ENCODE peak calls at places on chromosomes 6 and 20, in five cellular contexts. R is ovary, C is adrenal gland, Y is A549, S is erythroblast. U is an unnamed sample.

GRCh38 chr20:17619351-17620093 is 49.6 kb downstream of the DSTN start:
- DNase-seq in R (peak), C (peak), Y (no peak), S (no peak), U (no peak)

GRCh38 chr20:24968278-24968677 is 19.2 kb downstream of the CST7 start:
- DNase-seq in R (no peak), C (no peak), Y (no peak), S (no peak), U (no peak)

GRCh38 chr6:33280539-33280938 is 3.6 kb downstream of the B3GALT4 start:
- DNase-seq in R (no peak), C (no peak), Y (no peak), S (no peak), U (no peak)

GRCh38 chr20:21182832-21183563 is 57.1 kb downstream of the KIZ start:
- DNase-seq in R (peak), C (peak), Y (no peak), S (no peak), U (peak)

GRCh38 chr6:162450358-162450757 is 277.2 kb downstream of the PRKN start:
- DNase-seq in R (no peak), C (no peak), Y (no peak), S (no peak), U (no peak)

GRCh38 chr6:1395496-1395895 is 6.1 kb downstream of the FOXF2 start:
- DNase-seq in R (no peak), C (no peak), Y (no peak), S (no peak), U (no peak)

GRCh38 chr20:18613553-18613952 is 25.7 kb downstream of the DTD1 start:
- DNase-seq in R (no peak), C (no peak), Y (peak), S (no peak), U (no peak)

GRCh38 chr20:10676518-10676917 is 2.7 kb upstream of the JAG1 start:
- DNase-seq in R (no peak), C (no peak), Y (no peak), S (no peak), U (no peak)

GRCh38 chr6:13484138-13484708 is 3.2 kb downstream of the GFOD1 start:
- DNase-seq in R (no peak), C (no peak), Y (no peak), S (peak), U (no peak)

GRCh38 chr20:58515240-58516212 is at the start of gene APCDD1L:
- DNase-seq in R (no peak), C (no peak), Y (no peak), S (no peak), U (peak)

GRCh38 chr6:108920751-108921150 is 72.5 kb downstream of the ARMC2 start:
- DNase-seq in R (no peak), C (no peak), Y (no peak), S (no peak), U (no peak)

GRCh38 chr20:50895111-50895830 is 36.0 kb downstream of the ADNP start:
- DNase-seq in R (no peak), C (no peak), Y (no peak), S (no peak), U (no peak)

GRCh38 chr6:43669050-43669921 is 18.3 kb downstream of the MRPS18A start:
- DNase-seq in R (peak), C (peak), Y (no peak), S (no peak), U (no peak)

GRCh38 chr20:34017610-34018009 is 23.9 kb downstream of the RALY start:
- DNase-seq in R (no peak), C (no peak), Y (no peak), S (no peak), U (peak)

GRCh38 chr6:112357801-112358200 is 10.7 kb downstream of the RFPL4B start:
- DNase-seq in R (no peak), C (no peak), Y (no peak), S (no peak), U (peak)

GRCh38 chr20:50199703-50200102 is 9.1 kb downstream of the CEBPB start:
- DNase-seq in R (no peak), C (no peak), Y (no peak), S (no peak), U (no peak)

GRCh38 chr6:43838276-43839036 is 68.4 kb downstream of the VEGFA start:
- DNase-seq in R (no peak), C (peak), Y (peak), S (peak), U (peak)

GRCh38 chr6:136757150-136757549 is 35.1 kb downstream of the MAP3K5 start:
- DNase-seq in R (no peak), C (no peak), Y (no peak), S (no peak), U (no peak)

GRCh38 chr6:163583558-163583957 is 169.0 kb downstream of the QKI start:
- DNase-seq in R (no peak), C (no peak), Y (no peak), S (no peak), U (no peak)

GRCh38 chr20:36574278-36575065 is 1.1 kb downstream of the TGIF2 start:
- DNase-seq in R (peak), C (peak), Y (peak), S (peak), U (no peak)

GRCh38 chr6:72286911-72287311 is 335.0 kb upstream of the KCNQ5 start:
- DNase-seq in R (no peak), C (no peak), Y (no peak), S (no peak), U (peak)

GRCh38 chr6:112031956-112032355 is 21.9 kb upstream of the CCN6 start:
- DNase-seq in R (no peak), C (no peak), Y (no peak), S (no peak), U (no peak)

GRCh38 chr20:11582073-11582472 is 335.6 kb upstream of the BTBD3 start:
- DNase-seq in R (no peak), C (no peak), Y (no peak), S (no peak), U (no peak)

GRCh38 chr6:20830576-20830975 is 296.3 kb downstream of the CDKAL1 start:
- DNase-seq in R (no peak), C (no peak), Y (no peak), S (no peak), U (no peak)

GRCh38 chr20:58717278-58718091 is 24.9 kb downstream of the NPEPL1 start:
- DNase-seq in R (no peak), C (no peak), Y (no peak), S (no peak), U (no peak)

GRCh38 chr6:100458841-100459154 is 5.9 kb downstream of the SIM1 start:
- DNase-seq in R (no peak), C (no peak), Y (no peak), S (no peak), U (no peak)

GRCh38 chr20:61922411-61922810 is 143.3 kb downstream of the TAF4 start:
- DNase-seq in R (no peak), C (no peak), Y (no peak), S (no peak), U (no peak)

GRCh38 chr6:43954311-43955131 is 172.7 kb downstream of the MRPL14 start:
- DNase-seq in R (no peak), C (peak), Y (no peak), S (no peak), U (no peak)

GRCh38 chr20:21387528-21387927 is 9.8 kb downstream of the NKX2-4 start:
- DNase-seq in R (no peak), C (no peak), Y (no peak), S (no peak), U (no peak)

GRCh38 chr6:87697581-87698552 is 4.2 kb downstream of the AKIRIN2 start:
- DNase-seq in R (no peak), C (no peak), Y (no peak), S (peak), U (no peak)

GRCh38 chr6:170224694-170225660 is 65.9 kb downstream of the DLL1 start:
- DNase-seq in R (no peak), C (no peak), Y (no peak), S (no peak), U (peak)

GRCh38 chr20:1894471-1894950 is 696 bp upstream of the SIRPA start:
- DNase-seq in R (peak), C (peak), Y (peak), S (peak), U (peak)
- TF ChIP-seq POLR2A in R (no peak), C (peak), Y (no peak), S (no peak), U (peak)

GRCh38 chr6:139721924-139722323 is 347.5 kb upstream of the CITED2 start:
- DNase-seq in R (no peak), C (no peak), Y (no peak), S (no peak), U (no peak)
- TF ChIP-seq POLR2A in R (no peak), C (no peak), Y (no peak), S (no peak), U (no peak)

GRCh38 chr6:110681543-110682459 is 133.5 kb downstream of the CDK19 start:
- DNase-seq in R (no peak), C (no peak), Y (no peak), S (peak), U (no peak)

GRCh38 chr6:110687326-110687725 is 127.9 kb downstream of the CDK19 start:
- DNase-seq in R (no peak), C (no peak), Y (no peak), S (no peak), U (no peak)

GRCh38 chr6:110683236-110683635 is 132.0 kb downstream of the CDK19 start:
- DNase-seq in R (no peak), C (no peak), Y (no peak), S (no peak), U (no peak)

GRCh38 chr6:110682460-110682853 is 132.8 kb downstream of the CDK19 start:
- DNase-seq in R (peak), C (peak), Y (peak), S (peak), U (peak)
- TF ChIP-seq POLR2A in R (no peak), C (no peak), Y (no peak), S (no peak), U (no peak)

GRCh38 chr20:46607191-46607848 is 43.9 kb downstream of the SLC13A3 start:
- DNase-seq in R (no peak), C (no peak), Y (no peak), S (no peak), U (no peak)

GRCh38 chr20:46605181-46605580 is 46.1 kb downstream of the SLC13A3 start:
- DNase-seq in R (no peak), C (no peak), Y (no peak), S (no peak), U (no peak)

GRCh38 chr20:46604551-46605133 is 46.6 kb downstream of the SLC13A3 start:
- DNase-seq in R (no peak), C (no peak), Y (no peak), S (no peak), U (no peak)

GRCh38 chr20:46606817-46607190 is 44.5 kb downstream of the SLC13A3 start:
- DNase-seq in R (no peak), C (no peak), Y (no peak), S (no peak), U (no peak)

GRCh38 chr20:46605978-46606816 is 45.1 kb downstream of the SLC13A3 start:
- DNase-seq in R (no peak), C (no peak), Y (no peak), S (no peak), U (no peak)
- TF ChIP-seq POLR2A in R (no peak), C (no peak), Y (no peak), S (no peak), U (no peak)

GRCh38 chr6:75748743-75749538 is at the start of gene MYO6:
- DNase-seq in R (peak), C (peak), Y (peak), S (peak), U (peak)
- TF ChIP-seq POLR2A in R (peak), C (peak), Y (peak), S (no peak), U (peak)

DNA sequence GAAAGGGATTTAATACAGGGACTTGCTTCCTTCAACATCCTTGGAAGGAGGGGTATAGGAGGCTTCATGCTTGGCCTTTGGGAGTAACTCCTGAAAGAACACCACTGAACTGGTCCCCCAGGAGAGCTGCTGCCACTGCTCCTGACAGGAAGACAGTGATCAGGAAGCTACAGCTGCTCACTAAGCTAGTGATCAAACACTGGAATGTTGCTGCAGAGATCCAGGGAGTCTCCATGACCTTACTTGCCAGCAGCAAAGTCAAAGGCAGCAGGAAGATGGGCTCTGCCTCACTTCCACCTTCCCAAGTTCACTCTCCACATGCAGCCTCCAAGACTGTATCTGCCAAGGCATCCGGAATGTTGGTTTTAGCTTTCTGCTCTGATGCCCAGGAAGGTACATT is 31.8 kb downstream of the PIM1 start:
- DNase-seq in R (no peak), C (no peak), Y (no peak), S (no peak), U (no peak)
- TF ChIP-seq POLR2A in R (no peak), C (no peak), Y (no peak), S (no peak), U (no peak)

DNA sequence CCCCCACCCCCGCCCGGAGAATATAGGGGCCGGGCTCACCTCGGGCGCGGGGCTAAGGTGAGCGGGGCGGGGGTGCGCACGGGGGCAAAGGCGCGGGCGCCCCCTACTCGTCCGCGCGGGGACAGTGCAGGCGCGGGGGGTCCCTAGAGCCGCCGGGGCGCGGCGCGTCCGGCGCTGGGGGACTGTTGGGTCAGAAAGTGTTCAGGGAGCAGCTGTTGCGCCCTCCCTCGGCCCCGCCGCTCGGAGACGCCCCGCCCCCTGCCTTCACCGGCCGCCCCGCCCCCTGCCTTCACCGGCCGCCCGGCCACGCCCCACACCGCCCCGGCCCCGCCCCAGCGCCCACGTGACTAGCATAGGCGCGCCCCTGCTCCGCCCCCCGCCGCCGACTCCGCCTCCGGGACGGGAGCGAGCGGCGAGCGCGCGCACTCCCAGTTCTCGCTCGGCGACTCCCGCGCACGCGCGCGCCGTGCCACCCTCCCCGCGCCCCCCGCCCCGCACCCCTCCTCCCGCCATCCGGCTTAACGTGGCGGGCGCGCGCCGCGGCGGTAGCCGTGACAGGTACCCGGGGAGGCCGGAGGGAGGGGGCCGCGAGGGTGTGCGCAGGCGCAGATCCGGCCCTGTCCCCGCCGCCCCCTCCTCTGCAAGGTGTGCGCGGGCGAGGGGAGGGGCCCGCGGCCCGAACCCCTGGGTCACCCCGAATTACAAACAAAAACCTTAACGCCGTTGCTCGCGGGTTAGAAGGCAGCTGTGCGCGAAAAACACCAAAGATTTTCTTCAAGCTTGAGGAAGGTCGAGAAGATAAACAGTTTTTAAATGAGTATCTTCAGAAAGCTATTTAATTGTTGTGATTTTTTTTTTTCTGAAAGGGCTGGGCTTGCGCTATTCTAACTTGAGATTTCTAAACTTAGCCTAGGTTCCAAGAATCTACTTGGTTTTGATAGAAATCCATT is 704 bp upstream of the ZNF217 start:
- DNase-seq in R (peak), C (peak), Y (peak), S (peak), U (peak)
- TF ChIP-seq POLR2A in R (peak), C (peak), Y (peak), S (no peak), U (peak)

GRCh38 chr20:38152175-38153010 is 12.7 kb downstream of the TGM2 start:
- DNase-seq in R (peak), C (peak), Y (peak), S (peak), U (peak)
- TF ChIP-seq POLR2A in R (no peak), C (no peak), Y (no peak), S (no peak), U (peak)

U was measured in H54.